ENCODE peak calls at places on chromosomes 3 and 15, in four cellular contexts. V, A, J and B are unnamed samples.

GRCh38 chr3:52062499-52062898 is 6.1 kb upstream of the DUSP7 start:
- DNase-seq in V (no peak), A (peak), J (peak), B (no peak)

GRCh38 chr3:16338999-16339398 is 74.0 kb downstream of the OXNAD1 start:
- DNase-seq in V (no peak), A (peak), J (peak), B (no peak)

GRCh38 chr15:57290192-57290591 is 86.1 kb upstream of the CGNL1 start:
- DNase-seq in V (no peak), A (no peak), J (no peak), B (no peak)

GRCh38 chr15:88652456-88653199 is 13.8 kb downstream of the ISG20 start:
- DNase-seq in V (no peak), A (no peak), J (no peak), B (no peak)

GRCh38 chr15:92277776-92278175 is 115.9 kb upstream of the ST8SIA2 start:
- DNase-seq in V (peak), A (no peak), J (no peak), B (no peak)

GRCh38 chr3:187262360-187262759 is 29.2 kb downstream of the MASP1 start:
- DNase-seq in V (no peak), A (no peak), J (peak), B (no peak)

GRCh38 chr3:121885386-121885785 is 8.8 kb upstream of the SLC15A2 start:
- DNase-seq in V (no peak), A (peak), J (no peak), B (no peak)

GRCh38 chr3:61357902-61358301 is 106.7 kb upstream of the FHIT start:
- DNase-seq in V (no peak), A (no peak), J (no peak), B (no peak)

GRCh38 chr3:33940149-33940548 is 141.7 kb downstream of the PDCD6IP start:
- DNase-seq in V (no peak), A (no peak), J (no peak), B (no peak)

GRCh38 chr3:81692766-81693165 is 68.7 kb downstream of the GBE1 start:
- DNase-seq in V (no peak), A (no peak), J (no peak), B (no peak)

GRCh38 chr3:123343296-123344174 is 105.4 kb downstream of the ADCY5 start:
- DNase-seq in V (no peak), A (no peak), J (no peak), B (no peak)

GRCh38 chr3:109224333-109224732 is 87.8 kb downstream of the C3orf85 start:
- DNase-seq in V (peak), A (peak), J (no peak), B (peak)

GRCh38 chr3:183400352-183400751 is 28.1 kb downstream of the MCF2L2 start:
- DNase-seq in V (no peak), A (no peak), J (no peak), B (no peak)

GRCh38 chr3:132276228-132276906 is 40.8 kb upstream of the ACP3 start:
- DNase-seq in V (no peak), A (no peak), J (no peak), B (no peak)

GRCh38 chr3:155101398-155101797 is 21.3 kb downstream of the MME start:
- DNase-seq in V (no peak), A (no peak), J (peak), B (no peak)

GRCh38 chr3:169334994-169335393 is 328.5 kb downstream of the MECOM start:
- DNase-seq in V (no peak), A (no peak), J (no peak), B (no peak)

GRCh38 chr3:59143447-59143846 is 93.6 kb upstream of the CFAP20DC start:
- DNase-seq in V (no peak), A (no peak), J (peak), B (no peak)

GRCh38 chr15:31367730-31368344 is 41.2 kb downstream of the KLF13 start:
- DNase-seq in V (no peak), A (no peak), J (no peak), B (no peak)

GRCh38 chr3:124559650-124560405 is 170.4 kb upstream of the UMPS start:
- DNase-seq in V (peak), A (peak), J (peak), B (peak)

GRCh38 chr3:73401616-73402265 is 223.0 kb downstream of the PDZRN3 start:
- DNase-seq in V (no peak), A (no peak), J (peak), B (no peak)

GRCh38 chr3:185813691-185814215 is 11.1 kb downstream of the IGF2BP2 start:
- DNase-seq in V (peak), A (no peak), J (peak), B (no peak)

GRCh38 chr3:132284006-132284405 is 33.2 kb upstream of the ACP3 start:
- DNase-seq in V (no peak), A (no peak), J (peak), B (no peak)

GRCh38 chr15:52483712-52484111 is 45.0 kb downstream of the MYO5A start:
- DNase-seq in V (no peak), A (no peak), J (peak), B (no peak)

GRCh38 chr3:88090681-88091080 is 31.6 kb downstream of the ZNF654 start:
- DNase-seq in V (no peak), A (no peak), J (no peak), B (no peak)

GRCh38 chr3:112128843-112129727 is 4.0 kb downstream of the GCSAM start:
- DNase-seq in V (peak), A (peak), J (peak), B (no peak)

GRCh38 chr3:40179016-40179415 is 130.5 kb upstream of the EIF1B start:
- DNase-seq in V (peak), A (peak), J (peak), B (peak)

GRCh38 chr3:36147934-36148333 is 232.4 kb upstream of the STAC start:
- DNase-seq in V (no peak), A (peak), J (no peak), B (no peak)

GRCh38 chr3:52399593-52399992 is 45.3 kb downstream of the SEMA3G start:
- DNase-seq in V (no peak), A (no peak), J (no peak), B (no peak)

GRCh38 chr3:49740427-49740826 is 16.7 kb upstream of the GMPPB start:
- DNase-seq in V (no peak), A (no peak), J (no peak), B (no peak)

GRCh38 chr3:57770121-57770828 is 14.2 kb downstream of the SLMAP start:
- DNase-seq in V (no peak), A (no peak), J (no peak), B (no peak)

GRCh38 chr3:194003128-194004057 is 132.6 kb upstream of the HES1 start:
- DNase-seq in V (peak), A (peak), J (peak), B (peak)

DNA sequence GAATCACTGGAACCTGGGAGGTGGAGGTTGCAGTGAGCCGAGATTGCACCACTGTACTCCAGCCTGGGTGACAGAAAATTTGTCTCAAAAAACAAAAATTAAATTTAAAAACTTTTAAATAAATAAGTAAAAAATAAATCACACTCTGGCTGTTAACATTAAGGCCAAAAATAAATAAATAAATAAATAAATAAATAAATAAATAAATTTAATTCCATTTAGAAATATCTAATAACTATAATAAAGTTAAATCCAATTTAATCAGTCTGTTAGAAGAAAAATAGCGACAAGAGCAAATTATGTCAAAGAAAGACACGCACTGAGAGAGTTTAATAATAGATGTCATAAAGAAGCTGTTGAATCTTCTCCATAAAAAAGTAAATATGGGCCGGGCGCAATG is 13.4 kb downstream of the MAP4 start:
- DNase-seq in V (no peak), A (no peak), J (no peak), B (no peak)
- H3K23ac ChIP-seq in V (no peak), A (no peak), J (no peak), B (no peak)

GRCh38 chr15:68698708-68699107 is 119.9 kb downstream of the CORO2B start:
- DNase-seq in V (no peak), A (no peak), J (no peak), B (no peak)

GRCh38 chr15:68699124-68699880 is 120.5 kb downstream of the CORO2B start:
- DNase-seq in V (no peak), A (no peak), J (no peak), B (no peak)

GRCh38 chr15:68696532-68697363 is 118.0 kb downstream of the CORO2B start:
- DNase-seq in V (no peak), A (no peak), J (no peak), B (no peak)

GRCh38 chr15:68699881-68700394 is 120.8 kb downstream of the ANP32A start:
- DNase-seq in V (no peak), A (no peak), J (no peak), B (no peak)

DNA sequence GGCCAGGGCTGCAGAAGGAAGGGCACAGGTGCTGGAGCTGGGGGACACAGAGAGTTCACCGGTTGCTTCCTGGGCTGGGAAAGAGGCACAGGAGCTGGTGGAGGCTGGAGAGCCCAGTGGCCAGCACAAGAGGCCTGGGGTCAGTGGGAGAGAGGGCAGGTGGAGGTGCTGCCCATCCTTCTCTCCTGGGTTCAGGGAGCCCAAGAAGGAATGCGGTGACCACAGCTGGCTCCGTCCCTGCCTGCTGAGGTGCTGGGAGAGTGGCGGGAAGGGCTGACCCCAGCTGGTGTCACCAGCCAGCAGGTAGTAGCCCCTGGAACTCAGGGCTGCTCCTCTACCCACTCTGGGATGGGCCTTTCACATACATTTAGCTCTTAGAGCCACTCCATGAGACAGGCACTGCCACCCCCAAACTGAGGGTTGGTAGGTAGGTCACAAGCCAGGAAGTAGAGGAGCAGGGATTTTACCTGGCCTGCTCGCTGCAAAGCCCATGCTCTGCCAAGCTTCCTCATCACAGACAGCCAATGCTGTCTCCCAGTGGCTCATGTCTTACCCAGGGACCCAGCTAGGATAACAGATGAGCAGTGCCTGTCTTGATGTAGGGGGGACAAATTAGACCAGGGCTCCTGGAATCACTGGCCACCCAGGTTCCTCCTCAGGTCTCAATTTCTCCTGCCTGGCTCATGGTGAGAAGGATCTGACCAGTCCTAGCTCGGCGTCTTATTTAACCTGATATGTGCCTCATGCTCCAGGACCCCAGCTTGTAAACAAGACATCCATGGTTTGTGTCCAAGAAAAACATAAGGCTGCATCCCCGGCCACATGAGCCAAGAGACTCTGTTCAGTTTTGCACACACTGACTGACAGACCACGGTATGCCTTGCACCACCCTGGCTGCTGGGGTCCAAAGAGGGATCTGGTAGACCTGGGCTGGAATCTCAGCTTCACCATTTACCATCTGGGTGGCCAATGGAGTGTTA is 119.2 kb downstream of the CORO2B start:
- DNase-seq in V (no peak), A (no peak), J (no peak), B (no peak)
- H3K23ac ChIP-seq in V (no peak), A (no peak), J (no peak), B (no peak)

GRCh38 chr3:126267976-126268615 is 87.7 kb upstream of the ALDH1L1 start:
- DNase-seq in V (no peak), A (no peak), J (no peak), B (no peak)
- H3K23ac ChIP-seq in V (no peak), A (no peak), J (peak), B (no peak)

DNA sequence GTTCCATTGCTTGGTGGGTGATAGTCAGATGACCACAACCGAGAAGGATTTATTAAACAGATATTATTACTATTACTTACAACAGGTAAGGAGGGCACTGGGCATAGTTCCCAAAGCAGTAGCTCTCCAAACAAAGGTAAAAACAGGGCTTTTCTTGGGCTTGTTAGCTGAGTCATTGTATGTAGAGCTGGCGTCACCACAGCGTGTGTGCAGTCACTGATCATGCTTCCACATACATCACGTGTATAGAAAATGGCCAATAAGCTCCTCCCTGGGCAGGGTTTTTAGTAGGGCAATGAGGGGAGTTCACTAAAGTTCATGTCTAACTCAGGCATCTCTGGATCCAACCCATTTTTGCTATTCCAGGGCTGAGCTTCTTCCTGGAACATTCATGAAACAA is 5.8 kb upstream of the SAMMSON start:
- DNase-seq in V (no peak), A (no peak), J (no peak), B (no peak)
- H3K23ac ChIP-seq in V (no peak), A (no peak), J (no peak), B (no peak)

GRCh38 chr3:13332740-13333139 is 87.4 kb downstream of the NUP210 start:
- DNase-seq in V (no peak), A (no peak), J (no peak), B (no peak)

GRCh38 chr3:13325892-13326443 is 94.2 kb downstream of the NUP210 start:
- DNase-seq in V (no peak), A (no peak), J (no peak), B (no peak)

GRCh38 chr3:13333236-13333897 is 86.8 kb downstream of the NUP210 start:
- DNase-seq in V (no peak), A (no peak), J (no peak), B (no peak)

GRCh38 chr3:13332158-13332557 is 88.0 kb downstream of the NUP210 start:
- DNase-seq in V (no peak), A (no peak), J (no peak), B (no peak)

DNA sequence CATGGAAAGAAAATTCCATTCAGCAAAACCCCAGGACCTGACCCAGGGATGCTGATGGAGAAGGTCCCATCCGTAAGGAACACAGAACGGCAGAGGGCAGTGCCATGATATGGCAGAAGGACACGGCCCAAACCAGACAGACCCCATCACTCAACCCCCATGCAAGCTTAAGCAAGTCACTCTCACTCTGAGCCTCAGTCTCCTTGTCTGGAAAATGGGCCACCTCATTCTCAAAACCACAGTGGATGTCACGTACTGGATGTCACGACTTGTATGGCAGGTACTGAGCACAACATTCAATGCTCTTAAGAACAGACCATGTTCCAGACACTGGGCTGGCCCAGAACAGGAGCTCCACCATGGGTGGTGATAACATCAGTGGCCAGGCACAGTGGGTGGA is 90.4 kb downstream of the NUP210 start:
- DNase-seq in V (no peak), A (no peak), J (no peak), B (no peak)
- H3K23ac ChIP-seq in V (no peak), A (no peak), J (no peak), B (no peak)

DNA sequence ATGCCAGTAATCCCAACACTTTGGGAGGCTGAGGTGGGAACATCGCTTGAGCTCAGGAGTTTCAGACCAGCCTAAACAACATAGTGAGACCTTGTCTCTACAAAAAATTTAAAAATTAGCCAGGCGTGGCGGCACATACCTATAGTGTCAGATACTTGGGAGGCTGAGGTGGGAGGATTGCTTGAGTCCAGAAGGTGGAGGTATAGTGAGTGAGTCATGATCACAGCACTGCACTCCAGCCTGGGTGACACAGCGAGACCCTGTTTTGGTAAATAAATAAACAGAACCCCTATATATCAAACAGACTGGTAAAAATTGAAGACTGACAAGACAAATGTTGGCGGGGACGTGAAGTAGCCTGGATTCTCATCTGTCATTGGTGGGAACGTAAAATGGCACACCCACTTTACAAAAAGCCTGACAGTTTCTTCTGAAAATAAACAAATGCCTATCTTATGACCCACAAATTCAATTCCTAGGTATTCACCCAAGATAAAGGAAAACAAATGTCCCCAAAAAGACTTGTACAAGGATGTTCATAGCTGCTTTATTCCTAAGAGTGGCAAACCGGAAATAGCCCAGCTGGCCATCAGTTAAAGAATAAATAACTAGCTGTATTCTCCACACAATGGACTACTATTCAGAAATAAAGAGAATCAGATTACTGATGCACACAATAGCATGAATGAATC is 47.0 kb upstream of the GK5 start:
- DNase-seq in V (no peak), A (no peak), J (peak), B (no peak)
- H3K23ac ChIP-seq in V (no peak), A (no peak), J (no peak), B (no peak)

GRCh38 chr3:55163421-55163820 is 235.6 kb upstream of the LRTM1 start:
- DNase-seq in V (no peak), A (no peak), J (no peak), B (no peak)
- H3K23ac ChIP-seq in V (no peak), A (no peak), J (no peak), B (no peak)

GRCh38 chr3:190322604-190323240 is 476 bp upstream of the CLDN1 start:
- DNase-seq in V (no peak), A (no peak), J (peak), B (no peak)

GRCh38 chr3:190321789-190322603 is at the start of gene CLDN1:
- DNase-seq in V (peak), A (peak), J (peak), B (peak)

GRCh38 chr3:190325923-190326322 is 3.7 kb upstream of the CLDN1 start:
- DNase-seq in V (no peak), A (no peak), J (peak), B (no peak)

GRCh38 chr3:190320594-190321362 is 1.5 kb downstream of the CLDN1 start:
- DNase-seq in V (no peak), A (no peak), J (no peak), B (no peak)

DNA sequence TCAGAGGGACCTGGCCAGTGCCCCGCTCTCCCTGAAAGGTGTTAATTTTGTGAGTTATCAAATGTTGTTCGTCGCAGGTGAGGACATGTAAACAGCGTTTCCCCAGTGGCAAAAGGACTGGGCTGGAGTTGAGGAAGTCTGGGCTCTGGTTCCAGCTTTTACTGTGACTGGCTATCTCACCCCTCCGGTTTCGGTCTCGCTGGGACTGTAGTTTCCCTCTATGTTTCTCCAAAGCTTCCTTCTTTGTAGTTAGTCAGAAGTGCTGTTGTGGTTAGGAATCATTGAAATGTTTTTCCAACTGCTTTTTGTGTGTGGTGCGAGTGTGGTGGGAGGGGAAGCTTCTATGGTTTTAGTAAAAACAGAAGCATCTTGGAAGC is 983 bp upstream of the CLDN1 start:
- DNase-seq in V (no peak), A (no peak), J (no peak), B (no peak)
- H3K23ac ChIP-seq in V (no peak), A (no peak), J (no peak), B (no peak)